ENCODE peak calls at places on chromosome 7, in six cellular contexts. B is C1 segment of cervical spinal cord; Y is GM12891; N is MV-4-11; C is AG04450; W is stimulated activated CD4-positive, alpha-beta T cell treated with anti-CD3 and anti-CD28 coated beads, Interleukin-15, amount 100 ng/mL, for 24 hours. T is an unnamed sample.

GRCh38 chr7:152588350-152588749 is 87.6 kb downstream of the XRCC2 start:
- DNase-seq in B (no peak), Y (no peak), N (no peak), C (peak), W (no peak), T (no peak)

GRCh38 chr7:32059289-32060045 is 10.7 kb downstream of the PDE1C start:
- DNase-seq in B (no peak), Y (no peak), N (no peak), C (no peak), W (no peak), T (no peak)

GRCh38 chr7:44854644-44855364 is 6.9 kb upstream of the H2AZ2 start:
- DNase-seq in B (no peak), Y (no peak), N (no peak), C (no peak), W (no peak), T (no peak)

GRCh38 chr7:46603780-46604725 is 683.0 kb upstream of the IGFBP3 start:
- DNase-seq in B (no peak), Y (no peak), N (no peak), C (no peak), W (no peak), T (no peak)

GRCh38 chr7:139889186-139889871 is 60.3 kb downstream of the TBXAS1 start:
- DNase-seq in B (no peak), Y (no peak), N (no peak), C (no peak), W (no peak), T (no peak)

GRCh38 chr7:85023066-85023687 is 163.7 kb downstream of the SEMA3D start:
- DNase-seq in B (no peak), Y (no peak), N (peak), C (peak), W (peak), T (peak)

GRCh38 chr7:149859881-149860280 is 13.9 kb upstream of the ATP6V0E2 start:
- DNase-seq in B (no peak), Y (no peak), N (no peak), C (no peak), W (no peak), T (no peak)

GRCh38 chr7:136303162-136303561 is 326.0 kb upstream of the MTPN start:
- DNase-seq in B (no peak), Y (no peak), N (peak), C (no peak), W (no peak), T (no peak)

GRCh38 chr7:149595541-149595940 is 97.9 kb upstream of the ZNF746 start:
- DNase-seq in B (peak), Y (no peak), N (no peak), C (no peak), W (no peak), T (no peak)

GRCh38 chr7:35418716-35419425 is 165.0 kb upstream of the TBX20 start:
- DNase-seq in B (no peak), Y (no peak), N (no peak), C (no peak), W (no peak), T (no peak)

GRCh38 chr7:150453186-150453585 is 2.8 kb downstream of the GIMAP8 start:
- DNase-seq in B (no peak), Y (no peak), N (no peak), C (no peak), W (peak), T (peak)

GRCh38 chr7:101733713-101734475 is 83.5 kb upstream of the CUX1 start:
- DNase-seq in B (peak), Y (no peak), N (peak), C (no peak), W (no peak), T (no peak)